ENCODE peak calls at places on chromosomes 6 and 20, in five cellular contexts. E, S, T, X and I are unnamed samples.
A peak's percentile ranks its signal among the peaks of the same experiment; 100 is the strongest.

GRCh38 chr20:61560361-61560853 is 308.3 kb downstream of the CDH4 start:
- DNase-seq in S (no peak), E (no peak), T (no peak), X (peak; percentile 77), I (peak; percentile 40)

GRCh38 chr20:50734730-50735679 is 3.6 kb downstream of the PARD6B start:
- DNase-seq in E (no peak), S (no peak), X (no peak), T (no peak), I (no peak)

GRCh38 chr6:2053691-2054090 is 191.7 kb downstream of the GMDS start:
- DNase-seq in X (no peak), T (no peak), S (no peak), E (no peak), I (no peak)

GRCh38 chr6:25327372-25327771 is 48.2 kb downstream of the CARMIL1 start:
- DNase-seq in E (no peak), X (no peak), T (no peak), S (no peak), I (no peak)

GRCh38 chr6:36914227-36914794 is 28.6 kb downstream of the C6orf89 start:
- DNase-seq in S (no peak), T (peak; percentile 85), E (no peak), X (peak; percentile 84), I (peak; percentile 96)

GRCh38 chr6:89522778-89523177 is 89.8 kb downstream of the ANKRD6 start:
- DNase-seq in T (no peak), E (no peak), S (no peak), X (peak; percentile 96), I (no peak)

GRCh38 chr6:142833054-142833453 is 111.9 kb downstream of the HIVEP2 start:
- DNase-seq in S (no peak), T (no peak), X (no peak), E (no peak), I (no peak)

GRCh38 chr6:159833997-159834601 is 34.0 kb downstream of the PNLDC1 start:
- DNase-seq in S (no peak), E (no peak), T (no peak), X (no peak), I (no peak)

GRCh38 chr6:138036111-138036510 is 71.1 kb downstream of the PERP start:
- DNase-seq in X (peak; percentile 21), E (no peak), T (no peak), S (no peak), I (peak; percentile 73)

GRCh38 chr20:54643761-54644160 is 168.4 kb downstream of the DOK5 start:
- DNase-seq in E (no peak), X (no peak), S (no peak), T (no peak), I (no peak)

GRCh38 chr20:52105573-52106422 is 85.8 kb downstream of the ZFP64 start:
- DNase-seq in X (peak; percentile 89), E (no peak), T (no peak), S (peak; percentile 39), I (no peak)

GRCh38 chr20:57947421-57948176 is 237.8 kb upstream of the PMEPA1 start:
- DNase-seq in S (no peak), T (no peak), X (no peak), E (no peak), I (no peak)

GRCh38 chr6:160962835-160963623 is 28.5 kb upstream of the MAP3K4 start:
- DNase-seq in E (no peak), X (no peak), S (no peak), T (no peak), I (no peak)

GRCh38 chr6:121482004-121482693 is 46.7 kb downstream of the GJA1 start:
- DNase-seq in S (no peak), E (no peak), X (peak; percentile 68), T (no peak), I (no peak)

GRCh38 chr20:43744121-43744520 is 17.3 kb upstream of the GTSF1L start:
- DNase-seq in S (no peak), E (no peak), X (peak; percentile 81), T (no peak), I (no peak)

GRCh38 chr6:19433101-19433500 is 404.1 kb upstream of the ID4 start:
- DNase-seq in S (no peak), E (no peak), T (no peak), X (no peak), I (no peak)

GRCh38 chr6:138310294-138310693 is 67.4 kb upstream of the SMIM28 start:
- DNase-seq in S (no peak), E (no peak), T (no peak), X (no peak), I (no peak)

GRCh38 chr6:3159805-3160781 is 2.7 kb upstream of the TUBB2A start:
- DNase-seq in S (no peak), X (peak; percentile 83), T (peak; percentile 41), E (peak; percentile 48), I (peak; percentile 99)

GRCh38 chr6:46410330-46410953 is 80.8 kb downstream of the RCAN2 start:
- DNase-seq in X (no peak), E (no peak), T (peak; percentile 57), S (peak; percentile 75), I (peak; percentile 55)

GRCh38 chr20:11851646-11852045 is 66.0 kb upstream of the BTBD3 start:
- DNase-seq in E (no peak), S (no peak), T (no peak), X (no peak), I (no peak)

GRCh38 chr6:95551678-95552324 is 25.5 kb upstream of the MANEA start:
- DNase-seq in X (no peak), E (no peak), S (no peak), T (no peak), I (no peak)

GRCh38 chr6:157461000-157461915 is 80.3 kb downstream of the ZDHHC14 start:
- DNase-seq in T (peak; percentile 67), E (no peak), X (peak; percentile 44), S (peak; percentile 74), I (no peak)

GRCh38 chr6:167711784-167712183 is 114.9 kb upstream of the AFDN start:
- DNase-seq in T (no peak), X (no peak), E (no peak), S (no peak), I (peak; percentile 93)